ENCODE peak calls at places on chromosomes 16 and 17, in eight cellular contexts. Y is activated naive CD4-positive, alpha-beta T cell; B is Daoy; Z is brain pericyte; L is hypothalamus; M is T-helper 2 cell; J is ACHN; O is GM23338. I is an unnamed sample.

GRCh38 chr17:2703181-2703580 is 8.4 kb downstream of the CLUH start:
- DNase-seq in B (no peak), L (no peak), Z (no peak), O (no peak), J (no peak), Y (no peak), M (no peak), I (no peak)

GRCh38 chr16:58730724-58731370 is 3.3 kb downstream of the GOT2 start:
- DNase-seq in M (no peak), Y (no peak), Z (no peak), J (no peak), B (no peak), L (no peak), O (no peak), I (no peak)

GRCh38 chr16:50667497-50668367 is 13.4 kb downstream of the SNX20 start:
- DNase-seq in B (no peak), J (no peak), O (no peak), Y (no peak), M (no peak), L (no peak), Z (no peak), I (no peak)

GRCh38 chr16:67161595-67162058 is 1.9 kb downstream of the FBXL8 start:
- DNase-seq in L (no peak), J (no peak), M (no peak), O (no peak), Z (no peak), B (no peak), Y (no peak), I (no peak)

GRCh38 chr16:2178321-2179106 is 17.9 kb downstream of the CASKIN1 start:
- DNase-seq in B (no peak), Y (no peak), M (no peak), O (peak), L (no peak), Z (no peak), J (no peak), I (no peak)

GRCh38 chr16:64225036-64225435 is 896.8 kb downstream of the CDH11 start:
- DNase-seq in M (no peak), J (no peak), O (no peak), B (no peak), L (no peak), Y (no peak), Z (no peak), I (no peak)

GRCh38 chr16:47304563-47304962 is 156.3 kb downstream of the ITFG1 start:
- DNase-seq in M (no peak), Y (no peak), B (no peak), L (no peak), Z (no peak), J (no peak), O (no peak), I (no peak)

GRCh38 chr16:81505011-81505660 is 60.5 kb downstream of the CMIP start:
- DNase-seq in Z (no peak), L (no peak), B (no peak), M (no peak), O (peak), Y (no peak), J (peak), I (no peak)

GRCh38 chr17:1958134-1958881 is 66.8 kb downstream of the RTN4RL1 start:
- DNase-seq in O (no peak), Y (no peak), M (no peak), L (no peak), J (no peak), Z (no peak), B (no peak), I (no peak)